ENCODE peak calls at places on chromosomes 7 and 10, in five cellular contexts. I is SJSA1, F is left ventricle myocardium inferior, K is SK-N-SH, X is IMR-90. E is an unnamed sample. For H3K36me3, H3K9me3 and H3K4me1, the result is how much of the 10 kb centered on the place peaks cover.

GRCh38 chr7:16638282-16639265 is 7.0 kb downstream of the ANKMY2 start:
- DNase-seq in I (no peak), F (no peak), K (no peak), X (no peak), E (no peak)

GRCh38 chr7:130849604-130850003 is 115.6 kb upstream of the KLF14 start:
- DNase-seq in I (no peak), F (no peak), K (no peak), X (no peak), E (no peak)

GRCh38 chr10:132248455-132249231 is 59.1 kb downstream of the STK32C start:
- DNase-seq in I (no peak), F (no peak), K (peak), X (no peak), E (peak)

GRCh38 chr10:28734940-28735759 is 57.8 kb downstream of the BAMBI start:
- DNase-seq in I (peak), F (no peak), K (peak), X (peak), E (no peak)

GRCh38 chr7:130415019-130415418 is 25.8 kb downstream of the CEP41 start:
- DNase-seq in I (no peak), F (no peak), K (no peak), X (no peak), E (no peak)

GRCh38 chr7:113907617-113908016 is 11.2 kb downstream of the PPP1R3A start:
- DNase-seq in I (no peak), F (no peak), K (no peak), X (no peak), E (no peak)

GRCh38 chr7:322111-322671 is 32.2 kb downstream of the FOXL3 start:
- DNase-seq in I (peak), F (peak), K (peak), X (peak), E (peak)

GRCh38 chr10:132206377-132206745 is 19.6 kb downstream of the DPYSL4 start:
- DNase-seq in I (no peak), F (no peak), K (no peak), X (no peak), E (no peak)

GRCh38 chr10:124094419-124094785 is 1.0 kb upstream of the CHST15 start:
- DNase-seq in I (no peak), F (no peak), K (no peak), X (no peak), E (no peak)

GRCh38 chr10:11483189-11484148 is 128.0 kb downstream of the USP6NL start:
- DNase-seq in I (no peak), F (no peak), K (no peak), X (no peak), E (no peak)

GRCh38 chr10:102140913-102141540 is 8.2 kb downstream of the PPRC1 start:
- DNase-seq in I (no peak), F (no peak), K (no peak), X (no peak), E (no peak)

GRCh38 chr10:63614371-63614891 is 93.2 kb downstream of the REEP3 start:
- DNase-seq in I (no peak), F (no peak), K (peak), X (peak), E (no peak)

GRCh38 chr10:75825220-75825619 is 393.8 kb downstream of the LRMDA start:
- DNase-seq in I (no peak), F (no peak), K (no peak), X (no peak), E (no peak)

GRCh38 chr10:132746801-132747625 is 38.9 kb downstream of the NKX6-2 start:
- DNase-seq in I (no peak), F (no peak), K (no peak), X (no peak), E (no peak)

GRCh38 chr7:137590686-137591255 is 247.2 kb upstream of the PTN start:
- DNase-seq in I (no peak), F (no peak), K (no peak), X (no peak), E (no peak)

GRCh38 chr10:110513949-110514348 is 16.2 kb downstream of the DUSP5 start:
- DNase-seq in I (no peak), F (no peak), K (no peak), X (no peak), E (no peak)
- H3K36me3 ChIP-seq in I (half or more), F (under half), K (under half), X (under half), E (under half)

GRCh38 chr10:5887029-5887428 is 2.7 kb downstream of the ANKRD16 start:
- DNase-seq in I (no peak), F (no peak), K (no peak), X (peak), E (no peak)
- H3K9me3 ChIP-seq in I (under half), F (under half), K (under half), X (under half), E (under half)

DNA sequence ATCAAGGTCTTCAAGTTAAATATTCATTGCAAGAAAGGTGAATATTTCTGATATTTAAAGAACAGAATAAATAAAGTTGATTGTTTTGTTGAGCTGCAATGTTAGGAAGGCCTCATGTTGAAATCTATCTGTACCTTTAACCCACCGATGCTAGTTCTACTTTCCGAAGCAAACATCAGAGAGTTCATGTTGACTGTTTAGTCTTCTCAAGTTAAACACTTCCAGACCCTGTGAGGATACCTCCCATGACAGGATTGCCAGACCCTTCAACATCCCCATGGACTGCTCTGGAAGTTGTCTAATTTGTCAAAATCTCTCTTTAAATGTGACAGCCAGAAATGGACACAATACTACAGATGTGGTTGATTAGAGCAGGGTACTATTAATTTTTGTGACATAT is 5.3 kb downstream of the SGCE start:
- DNase-seq in I (no peak), F (no peak), K (peak), X (no peak), E (no peak)
- H3K4me1 ChIP-seq in I (under half), F (under half), K (under half), X (under half), E (under half)

GRCh38 chr7:2217716-2218443 is 14.9 kb downstream of the MAD1L1 start:
- DNase-seq in I (no peak), F (no peak), K (no peak), X (peak), E (no peak)

GRCh38 chr7:2219606-2220005 is 13.1 kb downstream of the MAD1L1 start:
- DNase-seq in I (no peak), F (no peak), K (no peak), X (no peak), E (no peak)

GRCh38 chr7:2217206-2217605 is 15.5 kb downstream of the MAD1L1 start:
- DNase-seq in I (no peak), F (no peak), K (no peak), X (no peak), E (no peak)

GRCh38 chr7:2219136-2219535 is 13.6 kb downstream of the MAD1L1 start:
- DNase-seq in I (no peak), F (no peak), K (no peak), X (no peak), E (no peak)

GRCh38 chr7:2218444-2218785 is 14.3 kb downstream of the MAD1L1 start:
- DNase-seq in I (no peak), F (no peak), K (no peak), X (no peak), E (no peak)
- H3K36me3 ChIP-seq in I (half or more), F (half or more), K (half or more), X (half or more), E (half or more)

GRCh38 chr7:30831227-30831626 is 60.0 kb downstream of the MINDY4 start:
- DNase-seq in I (peak), F (no peak), K (no peak), X (peak), E (no peak)
- H3K9me3 ChIP-seq in I (under half), F (under half), K (under half), X (under half), E (under half)

DNA sequence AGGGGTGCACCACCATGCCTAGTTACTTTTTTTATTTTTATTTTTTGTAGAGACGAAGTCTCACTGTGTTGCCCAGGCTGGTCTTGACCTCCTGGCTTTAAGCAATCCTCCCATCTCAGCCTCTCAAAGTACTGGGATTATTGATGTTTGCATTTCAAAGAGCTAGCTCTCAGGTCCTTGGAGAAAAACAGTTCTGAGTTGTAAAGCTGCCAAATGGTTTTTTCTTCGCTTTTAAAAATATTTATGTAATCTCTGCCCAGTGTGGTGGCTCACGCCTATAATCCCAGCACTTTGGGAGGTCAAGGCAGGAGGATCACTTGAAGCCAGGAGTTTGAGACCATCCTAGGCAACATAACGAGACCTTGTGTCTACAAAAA is 8.0 kb upstream of the REPIN1 start:
- DNase-seq in I (no peak), F (no peak), K (no peak), X (no peak), E (no peak)
- H3K4me1 ChIP-seq in I (under half), F (under half), K (under half), X (under half), E (under half)

DNA sequence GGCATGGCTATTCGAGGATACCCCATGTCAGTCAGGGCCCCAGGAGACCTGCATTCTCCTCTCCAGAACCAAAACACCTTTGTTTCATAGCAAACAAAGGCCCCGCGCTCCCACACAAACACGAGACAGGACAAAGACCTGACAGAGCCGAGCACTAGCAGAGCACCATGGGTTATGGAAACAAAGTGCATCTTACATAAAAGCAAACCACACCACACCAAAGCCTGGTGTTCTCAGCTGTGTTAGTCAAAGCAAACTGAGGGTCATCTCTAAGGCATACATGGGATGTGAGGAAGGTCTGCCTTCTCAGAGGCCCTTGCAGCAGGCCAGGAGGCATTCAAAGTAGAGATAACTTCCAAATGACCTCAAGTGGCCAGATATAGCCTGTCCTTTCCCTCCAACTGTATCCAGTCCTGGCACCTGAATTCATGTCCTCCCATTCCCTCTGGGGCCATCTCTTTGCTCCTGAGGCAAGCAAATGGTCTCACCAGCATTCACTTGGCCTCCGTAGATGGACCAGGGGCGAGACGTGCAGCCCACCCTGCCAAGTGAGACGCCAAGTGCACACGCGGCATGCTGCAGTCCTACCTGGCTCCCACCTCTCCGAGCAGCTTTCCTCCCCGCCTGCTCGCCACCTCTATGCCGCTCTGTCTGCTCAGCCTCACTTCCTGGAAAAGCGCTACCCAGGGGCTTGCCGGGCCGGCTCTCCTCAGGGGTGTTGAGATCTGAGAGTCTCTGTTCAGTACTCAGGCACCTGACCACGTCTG is 45.3 kb upstream of the PDLIM1 start:
- DNase-seq in I (no peak), F (no peak), K (no peak), X (no peak), E (no peak)
- H3K36me3 ChIP-seq in I (under half), F (half or more), K (under half), X (under half), E (under half)

E was measured in gastrocnemius medialis.